ENCODE peak calls at places on chromosomes 1 and 21, in eight cellular contexts. R is GOT3; W is NCI-H82; M is GM10248; Z is Right ventricle myocardium superior; L is LHCN-M2; D is testis; U is stimulated activated naive CD8-positive, alpha-beta T cell treated with anti-CD3 and anti-CD28 coated beads, Interleukin-15, Interleukin-2, amounts not matched to agents 100 U/mL and 50 U/mL, for 24 hours. N is an unnamed sample.
A peak's percentile ranks its signal among the peaks of the same experiment; 100 is the strongest.

GRCh38 chr1:165288301-165289120 is 68.0 kb downstream of the LMX1A start:
- DNase-seq in R (peak; percentile 16), W (peak; percentile 95), M (no peak), Z (no peak), L (peak; percentile 17), D (no peak), U (no peak), N (no peak)

GRCh38 chr1:181503130-181503810 is 20.0 kb downstream of the CACNA1E start:
- DNase-seq in R (no peak), W (peak; percentile 40), M (no peak), Z (no peak), L (no peak), D (no peak), U (no peak), N (no peak)

GRCh38 chr1:97384294-97384952 is 536.4 kb downstream of the DPYD start:
- DNase-seq in R (no peak), W (peak; percentile 43), M (no peak), Z (no peak), L (peak; percentile 63), D (no peak), U (no peak), N (no peak)

GRCh38 chr21:32921632-32922230 is 104.0 kb upstream of the OLIG2 start:
- DNase-seq in R (no peak), W (peak; percentile 72), M (peak; percentile 29), Z (peak; percentile 48), L (no peak), D (peak; percentile 64), U (peak; percentile 61), N (peak; percentile 40)

GRCh38 chr1:167663002-167663772 is 33.2 kb downstream of the RCSD1 start:
- DNase-seq in R (no peak), W (no peak), M (peak; percentile 51), Z (peak; percentile 64), L (peak; percentile 99), D (no peak), U (no peak), N (no peak)

GRCh38 chr1:222064388-222065201 is 322.7 kb upstream of the DUSP10 start:
- DNase-seq in R (no peak), W (no peak), M (no peak), Z (no peak), L (peak; percentile 84), D (no peak), U (no peak), N (no peak)

GRCh38 chr1:1122981-1123480 is 7.1 kb upstream of the C1orf159 start:
- DNase-seq in R (no peak), W (peak; percentile 40), M (no peak), Z (no peak), L (no peak), D (no peak), U (no peak), N (no peak)

GRCh38 chr1:26961826-26962225 is 1.6 kb upstream of the KDF1 start:
- DNase-seq in R (no peak), W (no peak), M (no peak), Z (no peak), L (peak; percentile 93), D (no peak), U (no peak), N (no peak)

GRCh38 chr21:43632373-43632905 is 26.8 kb downstream of the HSF2BP start:
- DNase-seq in R (no peak), W (no peak), M (no peak), Z (no peak), L (no peak), D (no peak), U (no peak), N (no peak)

GRCh38 chr1:173266845-173267244 is 59.7 kb upstream of the TNFSF4 start:
- DNase-seq in R (no peak), W (no peak), M (no peak), Z (no peak), L (no peak), D (no peak), U (no peak), N (no peak)

GRCh38 chr1:234495231-234495990 is 16.4 kb upstream of the TARBP1 start:
- DNase-seq in R (no peak), W (no peak), M (peak; percentile 57), Z (no peak), L (peak; percentile 69), D (no peak), U (no peak), N (peak; percentile 51)

GRCh38 chr21:42414066-42414465 is 10.4 kb downstream of the UBASH3A start:
- DNase-seq in R (no peak), W (no peak), M (no peak), Z (no peak), L (no peak), D (no peak), U (no peak), N (no peak)

GRCh38 chr1:96698332-96698983 is 23.1 kb upstream of the PTBP2 start:
- DNase-seq in R (no peak), W (no peak), M (no peak), Z (no peak), L (no peak), D (no peak), U (no peak), N (no peak)

GRCh38 chr1:147534386-147534785 is 6.9 kb upstream of the BCL9 start:
- DNase-seq in R (no peak), W (no peak), M (no peak), Z (no peak), L (peak; percentile 25), D (no peak), U (no peak), N (peak; percentile 10)

GRCh38 chr1:196467230-196467629 is 141.0 kb downstream of the KCNT2 start:
- DNase-seq in R (no peak), W (no peak), M (no peak), Z (no peak), L (peak; percentile 13), D (no peak), U (no peak), N (no peak)

GRCh38 chr21:45893166-45894106 is 88.1 kb upstream of the COL6A1 start:
- DNase-seq in R (no peak), W (no peak), M (no peak), Z (no peak), L (peak; percentile 29), D (no peak), U (no peak), N (no peak)

GRCh38 chr1:47890779-47891178 is 106.4 kb downstream of the TRABD2B start:
- DNase-seq in R (no peak), W (no peak), M (no peak), Z (no peak), L (no peak), D (no peak), U (no peak), N (no peak)

GRCh38 chr1:168136709-168137514 is at the start of gene GPR161:
- DNase-seq in R (peak; percentile 53), W (peak; percentile 75), M (peak; percentile 40), Z (peak; percentile 76), L (peak; percentile 47), D (peak; percentile 47), U (peak; percentile 37), N (no peak)

GRCh38 chr1:98325646-98326441 is 335.7 kb upstream of the SNX7 start:
- DNase-seq in R (no peak), W (no peak), M (no peak), Z (peak; percentile 80), L (peak; percentile 96), D (no peak), U (no peak), N (no peak)

GRCh38 chr1:66371233-66372005 is 162.5 kb upstream of the SGIP1 start:
- DNase-seq in R (no peak), W (no peak), M (no peak), Z (peak; percentile 39), L (peak; percentile 40), D (no peak), U (peak; percentile 51), N (no peak)

GRCh38 chr21:42748620-42749176 is 95.3 kb downstream of the PDE9A start:
- DNase-seq in R (no peak), W (no peak), M (no peak), Z (no peak), L (no peak), D (no peak), U (no peak), N (no peak)

GRCh38 chr1:223838125-223838854 is 7.5 kb downstream of the TP53BP2 start:
- DNase-seq in R (no peak), W (no peak), M (no peak), Z (no peak), L (no peak), D (no peak), U (no peak), N (no peak)

GRCh38 chr1:38455829-38456563 is 403.6 kb downstream of the RRAGC start:
- DNase-seq in R (no peak), W (peak; percentile 99), M (no peak), Z (no peak), L (no peak), D (no peak), U (no peak), N (no peak)

GRCh38 chr1:8096105-8097011 is 70.2 kb upstream of the ERRFI1 start:
- DNase-seq in R (no peak), W (no peak), M (no peak), Z (no peak), L (peak; percentile 96), D (no peak), U (no peak), N (no peak)

GRCh38 chr1:30986755-30987154 is 78.2 kb upstream of the SDC3 start:
- DNase-seq in R (no peak), W (no peak), M (no peak), Z (no peak), L (no peak), D (no peak), U (no peak), N (no peak)

GRCh38 chr1:6603851-6604558 is 1.3 kb upstream of the KLHL21 start:
- DNase-seq in R (no peak), W (no peak), M (no peak), Z (peak; percentile 89), L (peak; percentile 78), D (peak; percentile 83), U (peak; percentile 53), N (no peak)

GRCh38 chr1:207606362-207606755 is 38.6 kb upstream of the CR1L start:
- DNase-seq in R (no peak), W (no peak), M (no peak), Z (no peak), L (no peak), D (no peak), U (no peak), N (no peak)

GRCh38 chr1:168243636-168244212 is 17.9 kb downstream of the SFT2D2 start:
- DNase-seq in R (no peak), W (no peak), M (no peak), Z (no peak), L (no peak), D (no peak), U (no peak), N (no peak)

GRCh38 chr1:209513226-209513625 is 70.3 kb upstream of the CAMK1G start:
- DNase-seq in R (no peak), W (peak; percentile 89), M (peak; percentile 37), Z (no peak), L (peak; percentile 56), D (no peak), U (no peak), N (peak; percentile 21)

GRCh38 chr1:86466109-86466844 is 2.5 kb upstream of the CLCA1 start:
- DNase-seq in R (no peak), W (no peak), M (no peak), Z (no peak), L (no peak), D (no peak), U (no peak), N (no peak)

GRCh38 chr1:207826557-207827487 is 75.0 kb downstream of the CD46 start:
- DNase-seq in R (no peak), W (no peak), M (no peak), Z (peak; percentile 54), L (peak; percentile 49), D (peak; percentile 69), U (no peak), N (peak; percentile 27)